ENCODE peak calls at places on chromosome 3, in five cellular contexts. A is NB4, I is ELR, R is neural crest cell, D is WTC11. S is an unnamed sample.

GRCh38 chr3:193742628-193743027 is 149.6 kb downstream of the OPA1 start:
- DNase-seq in A (no peak), I (no peak), R (no peak), D (no peak), S (no peak)

GRCh38 chr3:146421814-146422748 is 47.3 kb downstream of the PLSCR2 start:
- DNase-seq in I (peak), R (no peak), A (no peak), D (no peak), S (no peak)

GRCh38 chr3:180250172-180250571 is 213.4 kb upstream of the PEX5L start:
- DNase-seq in R (no peak), I (peak), A (no peak), D (no peak), S (no peak)

GRCh38 chr3:191775451-191776233 is 314.7 kb downstream of the PYDC2 start:
- DNase-seq in I (peak), A (no peak), D (no peak), R (no peak), S (no peak)

GRCh38 chr3:196948442-196949365 is 6.4 kb upstream of the NCBP2 start:
- DNase-seq in R (no peak), I (no peak), D (peak), A (peak), S (peak)

GRCh38 chr3:177354461-177354860 is 157.2 kb upstream of the TBL1XR1 start:
- DNase-seq in D (no peak), R (no peak), I (no peak), A (no peak), S (no peak)

GRCh38 chr3:69999191-70000027 is at the start of gene SAMMSON:
- DNase-seq in A (no peak), D (peak), I (peak), R (no peak), S (no peak)

GRCh38 chr3:58173670-58174472 is 36.9 kb downstream of the DNASE1L3 start:
- DNase-seq in R (no peak), D (peak), A (peak), I (peak), S (peak)

GRCh38 chr3:39255503-39256325 is 24.1 kb downstream of the CX3CR1 start:
- DNase-seq in I (no peak), D (no peak), A (peak), R (no peak), S (no peak)

GRCh38 chr3:9136746-9137434 is 112.6 kb downstream of the SRGAP3 start:
- DNase-seq in A (no peak), D (no peak), R (no peak), I (no peak), S (no peak)

GRCh38 chr3:58565621-58566397 is 11.4 kb downstream of the FAM107A start:
- DNase-seq in R (no peak), D (peak), A (no peak), I (no peak), S (peak)

GRCh38 chr3:160434071-160434470 is 15.5 kb downstream of the TRIM59 start:
- DNase-seq in D (no peak), A (no peak), I (no peak), R (no peak), S (no peak)

GRCh38 chr3:71724171-71724453 is 1.1 kb downstream of the EIF4E3 start:
- DNase-seq in D (no peak), I (no peak), R (no peak), A (no peak), S (no peak)

GRCh38 chr3:12449889-12450682 is 34.2 kb upstream of the TSEN2 start:
- DNase-seq in A (no peak), D (no peak), R (no peak), I (no peak), S (no peak)

GRCh38 chr3:64756587-64756986 is 68.8 kb upstream of the ADAMTS9 start:
- DNase-seq in I (no peak), D (no peak), R (no peak), A (no peak), S (no peak)

GRCh38 chr3:113153499-113154107 is 57.8 kb upstream of the BOC start:
- DNase-seq in R (no peak), I (no peak), A (no peak), D (no peak), S (no peak)

GRCh38 chr3:46701211-46701939 is at the start of gene TMIE:
- DNase-seq in R (no peak), D (no peak), I (peak), A (no peak), S (peak)

GRCh38 chr3:171354706-171355582 is 105.3 kb downstream of the TNIK start:
- DNase-seq in R (no peak), A (no peak), D (no peak), I (peak), S (no peak)

GRCh38 chr3:180335056-180335455 is 266.9 kb upstream of the TTC14 start:
- DNase-seq in R (no peak), D (no peak), A (no peak), I (no peak), S (no peak)

GRCh38 chr3:58824285-58824684 is 157.7 kb upstream of the FAM3D start:
- DNase-seq in A (peak), R (peak), D (peak), I (peak), S (peak)

GRCh38 chr3:16406175-16406574 is 107.3 kb downstream of the RFTN1 start:
- DNase-seq in A (no peak), D (no peak), I (no peak), R (no peak), S (no peak)

GRCh38 chr3:141659821-141660597 is 78.1 kb upstream of the RNF7 start:
- DNase-seq in D (peak), R (peak), I (peak), A (peak), S (peak)

S was measured in D341Med.